ENCODE peak calls at places on chromosome 22, in eight cellular contexts. R is BJ, T is mammary epithelial cell, F is stomach, Y is Panc1, S is body of pancreas, J is AG04449, A is HFF-Myc. M is an unnamed sample.

GRCh38 chr22:29626497-29627195 is 23.2 kb downstream of the NF2 start:
- DNase-seq in R (peak; percentile 80), T (peak; percentile 81), F (no peak), S (no peak), A (peak; percentile 69), Y (no peak), J (no peak), M (peak; percentile 88)

GRCh38 chr22:21791635-21792625 is 56.3 kb upstream of the YPEL1 start:
- DNase-seq in S (no peak), F (no peak), Y (no peak), J (no peak), A (no peak), T (peak; percentile 53), R (no peak), M (no peak)

GRCh38 chr22:47452184-47452583 is 689.7 kb downstream of the TBC1D22A start:
- DNase-seq in J (no peak), Y (no peak), T (no peak), S (no peak), A (no peak), F (no peak), R (no peak), M (no peak)

GRCh38 chr22:39991164-39991860 is 3.4 kb upstream of the FAM83F start:
- DNase-seq in Y (no peak), F (no peak), A (no peak), S (peak; percentile 44), J (no peak), T (no peak), R (no peak), M (no peak)

GRCh38 chr22:17101475-17102296 is 16.9 kb downstream of the IL17RA start:
- DNase-seq in S (no peak), Y (no peak), F (no peak), J (no peak), T (no peak), A (no peak), R (no peak), M (no peak)

GRCh38 chr22:33271390-33272161 is 213.4 kb upstream of the SYN3 start:
- DNase-seq in J (no peak), S (peak; percentile 87), A (no peak), F (peak; percentile 87), T (no peak), R (no peak), Y (no peak), M (no peak)

GRCh38 chr22:17269607-17270261 is 50.5 kb upstream of the ADA2 start:
- DNase-seq in Y (no peak), S (no peak), R (no peak), F (no peak), T (no peak), A (no peak), J (no peak), M (no peak)

GRCh38 chr22:33331017-33331416 is 272.8 kb upstream of the SYN3 start:
- DNase-seq in A (no peak), F (no peak), Y (no peak), T (no peak), S (no peak), R (no peak), J (no peak), M (no peak)

GRCh38 chr22:27745154-27745553 is 56.4 kb downstream of the MN1 start:
- DNase-seq in T (no peak), R (no peak), F (no peak), S (no peak), A (no peak), Y (no peak), J (no peak), M (no peak)

GRCh38 chr22:28939932-28940331 is 56.6 kb downstream of the ZNRF3 start:
- DNase-seq in F (no peak), T (no peak), R (no peak), Y (no peak), S (no peak), A (no peak), J (no peak), M (no peak)

GRCh38 chr22:49377306-49377705 is 450.4 kb downstream of the BRD1 start:
- DNase-seq in F (peak; percentile 22), R (no peak), T (no peak), A (no peak), S (no peak), J (no peak), Y (no peak), M (no peak)

GRCh38 chr22:49210606-49211005 is 617.1 kb downstream of the BRD1 start:
- DNase-seq in S (no peak), Y (no peak), T (no peak), J (no peak), A (no peak), R (no peak), F (no peak), M (no peak)

GRCh38 chr22:49754674-49755590 is 72.7 kb downstream of the BRD1 start:
- DNase-seq in T (no peak), Y (no peak), A (no peak), F (peak; percentile 22), S (no peak), R (no peak), J (no peak), M (no peak)

GRCh38 chr22:22072169-22072836 is 89.7 kb upstream of the TOP3B start:
- DNase-seq in F (no peak), T (no peak), S (no peak), J (no peak), R (no peak), A (no peak), Y (no peak), M (no peak)

GRCh38 chr22:26357281-26357680 is 71.8 kb upstream of the ASPHD2 start:
- DNase-seq in F (no peak), Y (no peak), A (no peak), R (no peak), T (no peak), J (no peak), S (no peak), M (no peak)

GRCh38 chr22:48528221-48528915 is 1299.3 kb downstream of the BRD1 start:
- DNase-seq in S (no peak), F (peak; percentile 30), J (no peak), A (no peak), Y (no peak), T (no peak), R (no peak), M (no peak)

GRCh38 chr22:36302439-36303114 is 49.6 kb downstream of the APOL1 start:
- DNase-seq in J (no peak), A (no peak), F (no peak), T (no peak), S (no peak), Y (no peak), R (no peak), M (no peak)

GRCh38 chr22:38849816-38850215 is 6.0 kb upstream of the NPTXR start:
- DNase-seq in J (no peak), S (no peak), R (no peak), Y (no peak), A (no peak), F (no peak), T (no peak), M (no peak)

GRCh38 chr22:20569059-20570058 is 61.9 kb downstream of the MED15 start:
- DNase-seq in J (peak; percentile 97), F (peak; percentile 71), S (peak; percentile 74), Y (no peak), T (peak; percentile 93), A (peak; percentile 98), R (peak; percentile 97), M (peak; percentile 99)

GRCh38 chr22:20573176-20573829 is 65.9 kb downstream of the MED15 start:
- DNase-seq in Y (no peak), A (no peak), R (no peak), J (no peak), S (no peak), T (no peak), F (no peak), M (no peak)

GRCh38 chr22:20572132-20572802 is 64.9 kb downstream of the MED15 start:
- DNase-seq in F (no peak), T (no peak), S (no peak), J (no peak), Y (no peak), A (no peak), R (no peak), M (no peak)

GRCh38 chr22:20571531-20572007 is 64.2 kb downstream of the MED15 start:
- DNase-seq in Y (peak; percentile 13), F (peak; percentile 43), J (no peak), A (no peak), S (no peak), T (no peak), R (no peak), M (no peak)

DNA sequence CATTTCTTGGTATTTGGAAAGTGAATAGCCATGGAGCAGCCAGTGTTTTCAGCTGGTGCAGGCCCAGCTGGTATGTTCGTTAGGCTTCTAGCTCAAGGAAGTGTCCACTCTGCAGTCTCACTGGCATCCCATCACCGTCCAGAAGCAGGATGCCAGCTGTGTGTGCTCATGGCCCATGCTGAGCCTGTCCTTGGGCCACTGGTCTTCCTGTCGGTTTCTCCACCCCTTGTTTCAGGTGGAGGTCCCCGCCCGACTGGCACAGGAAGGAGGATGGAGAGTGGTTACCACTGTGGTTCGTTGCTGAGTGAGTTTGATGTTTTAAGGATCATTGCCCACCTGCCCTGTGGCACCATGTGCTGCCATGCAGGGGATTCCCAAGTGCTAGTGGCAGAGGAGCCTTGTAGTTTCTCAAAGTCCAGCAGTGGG is 63.7 kb downstream of the MED15 start:
- DNase-seq in F (no peak), T (no peak), Y (no peak), J (no peak), S (no peak), A (no peak), R (no peak), M (no peak)
- TF ChIP-seq CTCF in F (no peak), T (no peak), Y (no peak), J (no peak), S (no peak), A (no peak), R (no peak), M (no peak)

DNA sequence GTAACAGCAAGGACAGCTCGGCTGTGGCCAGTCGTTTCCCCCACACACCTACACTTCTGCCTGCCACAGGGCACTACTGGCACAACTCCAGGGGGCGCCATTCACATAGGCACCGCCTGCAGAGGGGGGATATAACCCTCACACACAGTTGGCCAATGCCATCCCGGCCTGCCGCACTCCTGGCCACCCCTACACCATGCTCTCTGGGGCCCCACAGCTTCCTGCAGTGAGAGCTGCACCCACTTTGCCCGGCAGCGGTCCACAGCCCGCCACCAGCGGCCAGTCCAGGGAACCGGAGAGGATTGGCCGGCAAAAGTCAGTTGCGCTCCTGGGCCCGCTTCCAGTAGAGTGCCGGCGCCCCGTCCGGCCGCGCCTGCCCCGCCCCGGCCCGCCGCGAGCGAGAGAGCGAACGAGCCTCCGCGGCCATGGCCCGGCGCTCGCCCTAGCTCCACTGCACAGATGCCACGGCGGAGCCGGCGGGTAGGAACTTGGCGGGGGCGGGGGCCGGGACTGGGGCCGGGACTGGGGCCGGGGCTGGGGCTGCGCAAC is 25.6 kb upstream of the SUSD2 start:
- DNase-seq in R (no peak), J (no peak), T (peak; percentile 61), S (peak; percentile 81), A (no peak), Y (no peak), F (peak; percentile 84), M (peak; percentile 75)
- H3K4me3 ChIP-seq in R (peak overlapping the region; percentile 65), J (peak overlapping the region; percentile 83), T (peak overlapping the region; percentile 50), S (peak overlapping the region; percentile 29), A (peak overlapping the region; percentile 72), Y (peak overlapping the region; percentile 71), F (peak overlapping the region; percentile 82), M (peak overlapping the region; percentile 92)

GRCh38 chr22:37752189-37753061 is 55.3 kb upstream of the GCAT start:
- DNase-seq in J (peak; percentile 64), F (peak; percentile 93), A (peak; percentile 90), Y (peak; percentile 58), R (peak; percentile 89), T (peak; percentile 99), S (peak; percentile 90), M (peak; percentile 99)
- TF ChIP-seq CTCF in J (peak; percentile 35), F (no peak), A (no peak), Y (no peak), R (peak; percentile 53), T (peak; percentile 19), S (peak; percentile 36), M (peak; percentile 19)

GRCh38 chr22:46012881-46013281 is 35.9 kb upstream of the WNT7B start:
- DNase-seq in J (no peak), T (no peak), A (no peak), Y (no peak), R (no peak), F (no peak), S (no peak), M (no peak)
- H3K4me3 ChIP-seq in J (no peak overlapping the region), T (no peak overlapping the region), A (no peak overlapping the region), Y (peak overlapping the region; percentile 55), R (no peak overlapping the region), F (no peak overlapping the region), S (no peak overlapping the region), M (peak overlapping the region; percentile 16)